ENCODE peak calls at places on chromosome 18, in four cellular contexts. O is cardiac muscle cell, W is Peyer's patch, Y is lung. R is an unnamed sample.

GRCh38 chr18:48975817-48976649 is 25.3 kb upstream of the SMAD7 start:
- DNase-seq in O (peak), W (peak), Y (peak), R (no peak)

GRCh38 chr18:6672909-6673308 is 56.6 kb upstream of the ARHGAP28 start:
- DNase-seq in O (peak), W (no peak), Y (no peak), R (no peak)

GRCh38 chr18:69161383-69162028 is 239.2 kb upstream of the DOK6 start:
- DNase-seq in O (peak), W (no peak), Y (no peak), R (no peak)

GRCh38 chr18:45050712-45051639 is 370.3 kb downstream of the SETBP1 start:
- DNase-seq in O (no peak), W (no peak), Y (no peak), R (no peak)

GRCh38 chr18:62018034-62018760 is 125.4 kb upstream of the RNF152 start:
- DNase-seq in O (no peak), W (no peak), Y (peak), R (no peak)

GRCh38 chr18:21943456-21943855 is 202.9 kb downstream of the MIB1 start:
- DNase-seq in O (no peak), W (no peak), Y (no peak), R (no peak)

GRCh38 chr18:23131693-23132319 is 3.5 kb upstream of the CABLES1 start:
- DNase-seq in O (peak), W (no peak), Y (peak), R (no peak)

GRCh38 chr18:39692367-39693011 is 2126.9 kb upstream of the CELF4 start:
- DNase-seq in O (no peak), W (no peak), Y (no peak), R (no peak)

GRCh38 chr18:27185025-27185763 is at the start of gene CHST9:
- DNase-seq in O (peak), W (no peak), Y (no peak), R (peak)

GRCh38 chr18:21820035-21820810 is 79.6 kb downstream of the MIB1 start:
- DNase-seq in O (peak), W (no peak), Y (no peak), R (no peak)

DNA sequence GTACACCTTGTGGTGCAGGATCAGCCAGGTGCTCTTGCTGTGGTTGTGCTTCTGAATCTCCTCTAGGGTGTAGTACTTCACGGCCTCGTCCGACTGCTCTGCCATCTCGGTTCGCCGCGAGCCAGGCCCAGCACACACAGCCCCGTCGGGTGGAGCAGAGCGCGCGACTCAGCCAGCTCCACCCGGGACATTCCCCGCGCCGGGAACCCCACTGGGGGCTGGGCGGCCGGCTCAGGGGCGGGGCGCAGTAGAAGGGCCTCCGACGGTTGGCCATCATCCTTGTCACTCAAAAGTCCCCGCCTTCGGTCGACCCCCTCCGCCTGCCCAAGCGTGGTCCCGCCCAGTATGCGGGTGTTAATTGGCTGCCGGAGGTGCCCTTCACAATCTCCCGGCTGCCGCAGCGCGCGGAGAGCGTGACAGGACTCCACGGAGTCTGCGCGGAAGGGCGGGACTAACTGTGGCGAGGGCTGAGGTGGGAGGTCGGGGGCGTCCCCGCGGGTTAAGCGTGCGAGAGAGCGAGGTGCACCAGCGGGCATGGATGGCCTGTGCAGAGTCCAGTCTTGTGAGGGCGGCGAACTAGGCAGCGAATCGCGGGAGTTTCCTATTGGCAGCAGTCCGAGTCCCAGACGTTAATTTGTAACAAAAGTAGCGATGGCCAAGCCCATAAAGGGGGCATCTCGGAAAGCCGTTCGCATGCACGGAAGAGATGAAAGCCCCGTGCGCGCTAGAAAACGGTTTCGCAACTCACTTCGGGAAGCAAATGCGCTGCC is at the start of gene CYB5A:
- DNase-seq in O (peak), W (peak), Y (peak), R (peak)
- H3K27ac ChIP-seq in O (peak), W (peak), Y (peak), R (peak)

DNA sequence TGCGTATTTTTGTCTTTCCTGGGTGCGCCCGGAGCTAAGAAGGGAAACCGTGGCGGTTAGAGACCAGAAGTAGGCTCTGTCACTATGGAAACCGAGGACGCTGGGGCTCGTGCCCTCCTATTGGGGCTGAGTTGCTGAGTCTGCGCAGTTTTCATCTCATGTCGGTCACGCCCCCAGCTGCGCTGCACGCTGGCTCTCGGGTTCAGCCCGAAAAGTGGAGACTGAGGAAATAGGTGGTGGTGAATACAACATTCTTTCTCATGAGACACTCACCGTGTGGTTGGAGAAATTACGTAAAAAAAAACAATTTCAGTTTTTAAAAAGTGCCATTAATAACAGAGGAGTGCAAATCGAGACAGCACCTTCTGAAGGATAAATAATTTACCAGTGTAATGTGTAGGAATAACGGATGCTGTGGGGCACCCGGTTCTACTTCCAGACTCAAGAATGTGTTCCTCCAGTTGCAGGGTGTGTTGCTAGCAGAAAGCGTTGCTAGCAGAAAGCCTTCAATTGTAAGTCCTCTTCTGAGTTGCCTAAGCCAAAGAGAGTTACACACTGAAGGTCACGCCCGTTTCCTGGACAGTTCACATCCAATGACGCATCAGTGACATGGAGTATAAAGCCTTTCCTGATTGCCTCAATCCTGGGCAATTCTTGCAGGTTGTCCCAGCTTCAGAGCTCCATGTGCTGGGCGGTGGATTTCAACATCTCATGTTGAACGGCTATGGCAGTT is 20.4 kb upstream of the CXXC1 start:
- DNase-seq in O (peak), W (peak), Y (peak), R (peak)
- H3K27ac ChIP-seq in O (no peak), W (no peak), Y (no peak), R (peak)

DNA sequence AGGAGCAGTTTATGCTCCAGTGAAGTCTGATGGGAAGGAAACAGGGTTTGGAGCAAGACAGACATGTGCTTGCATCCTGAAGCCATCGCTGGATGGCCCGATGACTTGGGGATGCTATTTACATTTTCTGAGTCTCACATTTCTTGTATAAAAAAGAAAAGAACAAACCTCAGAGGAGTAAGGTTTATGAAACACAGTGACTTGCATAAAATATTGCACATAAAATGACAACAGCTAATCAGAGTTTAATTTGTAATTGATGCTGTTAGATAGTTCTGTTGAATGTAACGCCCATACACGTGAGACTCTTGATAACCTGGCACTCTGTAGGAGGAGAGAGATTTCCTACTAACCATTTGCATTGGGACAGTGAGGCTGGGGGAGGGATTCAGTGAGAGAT is 16.5 kb downstream of the PRELID3A start:
- DNase-seq in O (no peak), W (no peak), Y (no peak), R (no peak)
- H3K27ac ChIP-seq in O (no peak), W (no peak), Y (no peak), R (no peak)

GRCh38 chr18:79826966-79827365 is 29.2 kb downstream of the KCNG2 start:
- DNase-seq in O (no peak), W (no peak), Y (peak), R (no peak)

GRCh38 chr18:79829136-79829854 is 31.6 kb downstream of the KCNG2 start:
- DNase-seq in O (no peak), W (no peak), Y (no peak), R (no peak)

GRCh38 chr18:79828258-79828657 is 30.5 kb downstream of the KCNG2 start:
- DNase-seq in O (no peak), W (no peak), Y (no peak), R (no peak)

GRCh38 chr18:79823120-79823519 is 25.4 kb downstream of the KCNG2 start:
- DNase-seq in O (no peak), W (no peak), Y (no peak), R (no peak)

GRCh38 chr18:79825913-79826312 is 28.2 kb downstream of the KCNG2 start:
- DNase-seq in O (no peak), W (no peak), Y (no peak), R (no peak)
- H3K27ac ChIP-seq in O (no peak), W (no peak), Y (no peak), R (no peak)

GRCh38 chr18:35856178-35856577 is 116.3 kb upstream of the RMP24 start:
- DNase-seq in O (no peak), W (no peak), Y (peak), R (no peak)

GRCh38 chr18:35862115-35862640 is 110.3 kb upstream of the RMP24 start:
- DNase-seq in O (peak), W (no peak), Y (peak), R (no peak)

DNA sequence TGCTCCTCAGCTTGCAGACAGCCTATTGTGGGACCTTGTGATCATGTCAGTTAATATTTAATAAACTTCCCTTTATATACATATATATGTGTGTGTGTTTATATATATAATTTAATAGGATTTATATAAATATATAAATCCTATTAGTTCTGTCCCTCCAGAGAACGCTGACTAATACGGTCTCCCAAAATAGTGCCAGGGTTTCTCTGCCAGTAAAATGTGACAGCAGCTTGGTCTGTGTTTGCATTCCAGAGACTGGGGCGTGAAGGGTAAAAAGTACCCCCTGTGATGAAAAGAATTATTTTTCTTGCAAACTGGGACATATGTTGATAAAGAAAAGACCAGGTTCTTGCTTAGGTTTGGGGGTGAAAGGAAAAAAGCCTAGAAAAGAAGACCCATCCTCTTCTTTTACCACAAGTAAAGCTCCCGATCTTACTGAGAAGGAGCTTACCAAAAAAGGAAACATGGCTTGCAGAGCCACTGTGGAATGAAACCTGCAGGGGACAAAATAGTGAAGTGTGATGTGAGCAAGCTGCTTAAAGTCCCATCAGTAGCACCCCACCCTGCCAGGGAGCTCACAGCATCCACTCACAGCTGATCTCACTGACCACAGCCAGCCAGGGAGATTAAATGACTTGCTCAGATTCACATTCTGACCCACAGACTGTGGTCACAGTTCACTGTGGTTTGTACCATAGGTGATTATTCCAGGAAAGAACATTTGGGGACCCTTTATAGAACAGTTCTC is 110.9 kb upstream of the RMP24 start:
- DNase-seq in O (peak), W (no peak), Y (peak), R (no peak)
- H3K27ac ChIP-seq in O (peak), W (no peak), Y (no peak), R (no peak)

GRCh38 chr18:9575558-9575957 is 38.8 kb downstream of the PPP4R1 start:
- DNase-seq in O (peak), W (peak), Y (peak), R (peak)

GRCh38 chr18:9571546-9571945 is 42.8 kb downstream of the PPP4R1 start:
- DNase-seq in O (no peak), W (no peak), Y (no peak), R (no peak)

GRCh38 chr18:9577361-9577760 is 37.0 kb downstream of the PPP4R1 start:
- DNase-seq in O (no peak), W (no peak), Y (no peak), R (no peak)

GRCh38 chr18:9578306-9578705 is 36.1 kb downstream of the PPP4R1 start:
- DNase-seq in O (no peak), W (no peak), Y (no peak), R (no peak)

GRCh38 chr18:9574473-9575115 is 39.8 kb downstream of the PPP4R1 start:
- DNase-seq in O (no peak), W (no peak), Y (no peak), R (no peak)
- H3K27ac ChIP-seq in O (no peak), W (no peak), Y (no peak), R (no peak)

R was measured in caudate nucleus.